ENCODE peak calls at places on chromosomes 2 and 18, in seven cellular contexts. One of them, this sample, is unnamed. For H3K4me1, the result is how much of the 10 kb centered on the place peaks cover.

GRCh38 chr2:178306351-178307073 is 112.2 kb downstream of the OSBPL6 start:
- DNase-seq in stomach: no peak
- DNase-seq in sigmoid colon: no peak
- DNase-seq in adrenal gland: peak
- DNase-seq in RWPE2: no peak
- DNase-seq in upper lobe of left lung: peak
- DNase-seq in body of pancreas: peak
- DNase-seq in this sample: peak

GRCh38 chr2:151878655-151879563 is 50.7 kb upstream of the ARL5A start:
- DNase-seq in stomach: no peak
- DNase-seq in adrenal gland: no peak
- DNase-seq in sigmoid colon: no peak
- DNase-seq in RWPE2: no peak
- DNase-seq in upper lobe of left lung: peak
- DNase-seq in body of pancreas: no peak
- DNase-seq in this sample: no peak

GRCh38 chr2:151728736-151729415 is 5.4 kb downstream of the NEB start:
- DNase-seq in body of pancreas: no peak
- DNase-seq in upper lobe of left lung: no peak
- DNase-seq in stomach: no peak
- DNase-seq in adrenal gland: no peak
- DNase-seq in RWPE2: no peak
- DNase-seq in sigmoid colon: no peak
- DNase-seq in this sample: no peak

GRCh38 chr2:72821118-72821517 is 4.7 kb downstream of the EXOC6B start:
- DNase-seq in sigmoid colon: no peak
- DNase-seq in stomach: no peak
- DNase-seq in RWPE2: no peak
- DNase-seq in upper lobe of left lung: no peak
- DNase-seq in body of pancreas: no peak
- DNase-seq in adrenal gland: no peak
- DNase-seq in this sample: no peak

GRCh38 chr2:170531876-170532275 is 183.3 kb upstream of the SP5 start:
- DNase-seq in adrenal gland: no peak
- DNase-seq in body of pancreas: no peak
- DNase-seq in sigmoid colon: no peak
- DNase-seq in stomach: no peak
- DNase-seq in RWPE2: no peak
- DNase-seq in upper lobe of left lung: no peak
- DNase-seq in this sample: no peak

GRCh38 chr2:230714122-230714453 is 1.4 kb downstream of the CAB39 start:
- DNase-seq in RWPE2: no peak
- DNase-seq in adrenal gland: peak
- DNase-seq in body of pancreas: peak
- DNase-seq in sigmoid colon: no peak
- DNase-seq in stomach: no peak
- DNase-seq in upper lobe of left lung: no peak
- DNase-seq in this sample: no peak

GRCh38 chr2:215409331-215410127 is 26.3 kb downstream of the FN1 start:
- DNase-seq in sigmoid colon: no peak
- DNase-seq in stomach: no peak
- DNase-seq in upper lobe of left lung: no peak
- DNase-seq in RWPE2: no peak
- DNase-seq in body of pancreas: no peak
- DNase-seq in adrenal gland: no peak
- DNase-seq in this sample: no peak

GRCh38 chr2:204881519-204882111 is 336.3 kb downstream of the PARD3B start:
- DNase-seq in body of pancreas: no peak
- DNase-seq in stomach: no peak
- DNase-seq in upper lobe of left lung: no peak
- DNase-seq in adrenal gland: no peak
- DNase-seq in sigmoid colon: no peak
- DNase-seq in RWPE2: no peak
- DNase-seq in this sample: no peak

GRCh38 chr2:38533757-38534545 is 68.8 kb downstream of the HNRNPLL start:
- DNase-seq in stomach: no peak
- DNase-seq in adrenal gland: no peak
- DNase-seq in body of pancreas: no peak
- DNase-seq in sigmoid colon: no peak
- DNase-seq in RWPE2: no peak
- DNase-seq in upper lobe of left lung: no peak
- DNase-seq in this sample: no peak

GRCh38 chr2:143493339-143493738 is 364.1 kb downstream of the ARHGAP15 start:
- DNase-seq in stomach: no peak
- DNase-seq in upper lobe of left lung: no peak
- DNase-seq in sigmoid colon: no peak
- DNase-seq in RWPE2: no peak
- DNase-seq in adrenal gland: no peak
- DNase-seq in body of pancreas: no peak
- DNase-seq in this sample: no peak

GRCh38 chr18:52897611-52898010 is 557.6 kb downstream of the DCC start:
- DNase-seq in stomach: no peak
- DNase-seq in adrenal gland: no peak
- DNase-seq in RWPE2: no peak
- DNase-seq in sigmoid colon: no peak
- DNase-seq in upper lobe of left lung: no peak
- DNase-seq in body of pancreas: no peak
- DNase-seq in this sample: no peak

GRCh38 chr2:96103906-96104861 is 12.2 kb downstream of the ADRA2B start:
- DNase-seq in sigmoid colon: peak
- DNase-seq in body of pancreas: peak
- DNase-seq in RWPE2: no peak
- DNase-seq in adrenal gland: peak
- DNase-seq in upper lobe of left lung: peak
- DNase-seq in stomach: no peak
- DNase-seq in this sample: no peak

GRCh38 chr2:68811364-68811763 is 59.8 kb downstream of the BMP10 start:
- DNase-seq in body of pancreas: no peak
- DNase-seq in RWPE2: no peak
- DNase-seq in stomach: no peak
- DNase-seq in adrenal gland: peak
- DNase-seq in sigmoid colon: no peak
- DNase-seq in upper lobe of left lung: peak
- DNase-seq in this sample: no peak

GRCh38 chr2:10915236-10915635 is 3.5 kb downstream of the KCNF1 start:
- DNase-seq in sigmoid colon: peak
- DNase-seq in upper lobe of left lung: no peak
- DNase-seq in stomach: no peak
- DNase-seq in RWPE2: no peak
- DNase-seq in adrenal gland: no peak
- DNase-seq in body of pancreas: no peak
- DNase-seq in this sample: no peak

GRCh38 chr2:98607741-98608117 is 583 bp downstream of the COA5 start:
- DNase-seq in RWPE2: no peak
- DNase-seq in upper lobe of left lung: no peak
- DNase-seq in adrenal gland: no peak
- DNase-seq in body of pancreas: no peak
- DNase-seq in stomach: no peak
- DNase-seq in sigmoid colon: no peak
- DNase-seq in this sample: no peak

GRCh38 chr2:98608962-98609604 is 694 bp downstream of the UNC50 start:
- DNase-seq in sigmoid colon: no peak
- DNase-seq in RWPE2: no peak
- DNase-seq in body of pancreas: peak
- DNase-seq in stomach: no peak
- DNase-seq in adrenal gland: peak
- DNase-seq in upper lobe of left lung: no peak
- DNase-seq in this sample: no peak

GRCh38 chr2:98606431-98606830 is 1.9 kb downstream of the COA5 start:
- DNase-seq in stomach: no peak
- DNase-seq in adrenal gland: no peak
- DNase-seq in sigmoid colon: no peak
- DNase-seq in body of pancreas: no peak
- DNase-seq in RWPE2: no peak
- DNase-seq in upper lobe of left lung: no peak
- DNase-seq in this sample: no peak

GRCh38 chr2:98608118-98608961 is at the start of the genes COA5 and UNC50:
- DNase-seq in upper lobe of left lung: peak
- DNase-seq in sigmoid colon: peak
- DNase-seq in stomach: peak
- DNase-seq in RWPE2: peak
- DNase-seq in adrenal gland: peak
- DNase-seq in body of pancreas: peak
- DNase-seq in this sample: peak

GRCh38 chr2:98607104-98607503 is 1.2 kb downstream of the COA5 start:
- DNase-seq in body of pancreas: no peak
- DNase-seq in upper lobe of left lung: no peak
- DNase-seq in adrenal gland: no peak
- DNase-seq in RWPE2: no peak
- DNase-seq in stomach: no peak
- DNase-seq in sigmoid colon: no peak
- DNase-seq in this sample: no peak
- H3K4me3 ChIP-seq in body of pancreas: no peak
- H3K4me3 ChIP-seq in upper lobe of left lung: peak
- H3K4me3 ChIP-seq in adrenal gland: no peak
- H3K4me3 ChIP-seq in RWPE2: peak
- H3K4me3 ChIP-seq in stomach: peak
- H3K4me3 ChIP-seq in sigmoid colon: peak
- H3K4me3 ChIP-seq in this sample: peak

DNA sequence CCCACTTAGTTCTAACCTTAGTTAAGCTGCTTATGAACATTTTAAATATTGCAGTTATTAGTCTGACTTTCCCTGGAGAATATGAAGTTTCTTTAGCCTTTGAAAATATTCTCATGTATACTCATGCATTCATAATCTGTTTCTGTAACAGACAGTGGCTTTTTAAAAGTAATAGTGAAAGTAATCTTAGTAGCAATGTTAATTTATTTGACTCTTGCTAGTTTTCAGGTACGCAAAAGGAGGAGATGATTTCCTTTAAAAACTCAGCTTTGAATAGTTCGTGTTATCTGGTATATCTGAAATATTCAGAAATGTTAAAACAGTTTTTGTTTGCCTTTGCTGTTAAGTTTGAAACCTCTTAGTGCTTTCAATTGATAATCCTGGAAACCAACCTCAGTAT is 3.8 kb downstream of the ANKRD12 start:
- DNase-seq in adrenal gland: no peak
- DNase-seq in body of pancreas: no peak
- DNase-seq in stomach: no peak
- DNase-seq in upper lobe of left lung: no peak
- DNase-seq in RWPE2: no peak
- DNase-seq in sigmoid colon: no peak
- DNase-seq in this sample: no peak
- H3K4me1 ChIP-seq in adrenal gland: under half
- H3K4me1 ChIP-seq in body of pancreas: half or more
- H3K4me1 ChIP-seq in stomach: half or more
- H3K4me1 ChIP-seq in upper lobe of left lung: half or more
- H3K4me1 ChIP-seq in RWPE2: under half
- H3K4me1 ChIP-seq in sigmoid colon: half or more
- H3K4me1 ChIP-seq in this sample: under half

DNA sequence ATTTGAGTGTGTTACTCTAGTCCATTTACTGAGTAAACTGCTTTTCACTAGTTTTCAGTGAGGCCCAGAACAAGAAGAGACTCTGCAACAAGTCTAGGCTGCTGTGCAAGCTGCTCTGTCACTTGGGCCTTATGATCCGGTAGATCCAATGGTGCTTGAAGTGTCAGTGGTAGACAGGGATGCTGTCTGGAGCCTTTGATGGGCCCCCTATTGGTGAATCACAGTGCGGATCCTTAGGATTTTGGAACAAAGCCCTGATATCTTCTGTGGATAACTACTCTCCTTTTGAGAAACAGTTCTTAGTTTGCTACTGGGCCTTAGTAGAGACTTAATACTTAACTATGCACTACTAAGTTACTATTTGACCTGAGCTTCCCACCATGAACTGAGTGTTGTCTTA is 150.2 kb downstream of the TMEFF2 start:
- DNase-seq in stomach: no peak
- DNase-seq in adrenal gland: no peak
- DNase-seq in upper lobe of left lung: no peak
- DNase-seq in body of pancreas: no peak
- DNase-seq in sigmoid colon: no peak
- DNase-seq in RWPE2: no peak
- DNase-seq in this sample: no peak
- TF ChIP-seq CTCF in stomach: no peak
- TF ChIP-seq CTCF in adrenal gland: no peak
- TF ChIP-seq CTCF in upper lobe of left lung: no peak
- TF ChIP-seq CTCF in body of pancreas: no peak
- TF ChIP-seq CTCF in sigmoid colon: no peak
- TF ChIP-seq CTCF in RWPE2: no peak
- TF ChIP-seq CTCF in this sample: peak

DNA sequence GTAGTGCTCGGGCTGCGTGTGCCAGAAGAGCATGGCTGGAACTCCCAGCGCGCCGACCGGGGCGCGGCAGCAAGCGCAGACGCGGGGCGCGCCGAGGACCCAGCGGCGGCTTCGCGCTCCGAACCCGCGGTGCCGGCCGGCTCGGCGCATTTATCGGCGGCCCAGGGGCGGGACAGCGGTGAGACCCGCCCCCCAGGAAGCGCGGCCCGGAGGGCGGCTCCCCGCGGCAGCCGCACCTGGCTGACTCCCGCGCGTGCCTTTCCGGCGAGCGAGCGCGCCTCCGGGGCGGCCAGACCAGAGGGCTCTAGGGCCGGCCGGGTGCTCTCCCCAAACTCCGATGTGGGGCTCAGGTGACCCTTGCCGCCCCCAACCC is at the start of gene TFCP2L1:
- DNase-seq in RWPE2: no peak
- DNase-seq in sigmoid colon: no peak
- DNase-seq in stomach: peak
- DNase-seq in adrenal gland: no peak
- DNase-seq in upper lobe of left lung: peak
- DNase-seq in body of pancreas: peak
- DNase-seq in this sample: peak
- H3K4me3 ChIP-seq in RWPE2: peak
- H3K4me3 ChIP-seq in sigmoid colon: peak
- H3K4me3 ChIP-seq in stomach: peak
- H3K4me3 ChIP-seq in adrenal gland: no peak
- H3K4me3 ChIP-seq in upper lobe of left lung: peak
- H3K4me3 ChIP-seq in body of pancreas: peak
- H3K4me3 ChIP-seq in this sample: no peak

DNA sequence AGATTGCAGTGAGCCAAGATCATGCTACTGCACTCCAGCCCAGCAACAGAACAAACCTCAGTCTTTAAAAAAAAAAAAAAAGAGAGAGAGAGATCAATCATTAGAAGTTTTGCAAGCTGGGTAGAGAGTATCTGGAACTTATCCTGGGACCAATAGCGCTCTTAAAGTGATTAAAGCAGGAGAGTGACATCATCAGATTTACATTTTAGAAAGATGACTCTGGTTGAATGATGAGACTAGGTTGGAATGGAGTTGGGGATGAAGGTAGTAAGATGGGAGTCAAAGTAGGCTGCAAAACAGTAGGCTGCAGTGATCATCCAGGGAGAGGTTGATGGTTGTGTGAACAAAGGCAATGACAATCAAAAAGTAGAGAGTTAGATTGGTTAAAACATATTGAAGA is 37.8 kb downstream of the MYL1 start:
- DNase-seq in RWPE2: no peak
- DNase-seq in adrenal gland: no peak
- DNase-seq in sigmoid colon: no peak
- DNase-seq in body of pancreas: no peak
- DNase-seq in stomach: no peak
- DNase-seq in upper lobe of left lung: no peak
- DNase-seq in this sample: no peak
- H3K4me1 ChIP-seq in RWPE2: under half
- H3K4me1 ChIP-seq in adrenal gland: under half
- H3K4me1 ChIP-seq in sigmoid colon: under half
- H3K4me1 ChIP-seq in body of pancreas: under half
- H3K4me1 ChIP-seq in stomach: under half
- H3K4me1 ChIP-seq in upper lobe of left lung: under half
- H3K4me1 ChIP-seq in this sample: under half

This sample was measured in BE2C.